ENCODE peak calls at places on chromosome 7, in six cellular contexts. D is H1; N is CD8-positive, alpha-beta T cell; U is GM12878; I is RWPE1; T is fibroblast of lung. B is an unnamed sample.
A peak's percentile ranks its signal among the peaks of the same experiment; 100 is the strongest.

GRCh38 chr7:133695976-133696531 is 431.1 kb upstream of the LRGUK start:
- DNase-seq in D (no peak), N (no peak), U (peak; percentile 17), I (no peak), T (no peak), B (no peak)

GRCh38 chr7:29612596-29612995 is 49.0 kb downstream of the PRR15 start:
- DNase-seq in D (no peak), N (no peak), U (no peak), I (no peak), T (no peak), B (peak; percentile 66)

GRCh38 chr7:116128139-116128538 is 82.2 kb upstream of the TES start:
- DNase-seq in D (no peak), N (no peak), U (no peak), I (no peak), T (no peak), B (no peak)

GRCh38 chr7:81638216-81638615 is 131.6 kb downstream of the HGF start:
- DNase-seq in D (no peak), N (no peak), U (no peak), I (no peak), T (peak; percentile 79), B (peak; percentile 62)

GRCh38 chr7:134731616-134732015 is 47.8 kb upstream of the CALD1 start:
- DNase-seq in D (no peak), N (no peak), U (no peak), I (no peak), T (no peak), B (no peak)

GRCh38 chr7:131285558-131285957 is 42.1 kb upstream of the MKLN1 start:
- DNase-seq in D (no peak), N (no peak), U (no peak), I (no peak), T (peak; percentile 19), B (peak; percentile 14)

GRCh38 chr7:29684787-29685650 is 121.3 kb upstream of the WIPF3 start:
- DNase-seq in D (peak; percentile 13), N (peak; percentile 24), U (no peak), I (peak; percentile 33), T (peak; percentile 66), B (peak; percentile 60)

GRCh38 chr7:141875453-141875852 is 34.2 kb upstream of the PRSS37 start:
- DNase-seq in D (no peak), N (no peak), U (no peak), I (no peak), T (no peak), B (no peak)

GRCh38 chr7:27873006-27873295 is 133.0 kb downstream of the TAX1BP1 start:
- DNase-seq in D (no peak), N (no peak), U (no peak), I (no peak), T (peak; percentile 16), B (no peak)

GRCh38 chr7:101859411-101860106 is 42.1 kb downstream of the CUX1 start:
- DNase-seq in D (no peak), N (no peak), U (no peak), I (no peak), T (peak; percentile 72), B (no peak)

DNA sequence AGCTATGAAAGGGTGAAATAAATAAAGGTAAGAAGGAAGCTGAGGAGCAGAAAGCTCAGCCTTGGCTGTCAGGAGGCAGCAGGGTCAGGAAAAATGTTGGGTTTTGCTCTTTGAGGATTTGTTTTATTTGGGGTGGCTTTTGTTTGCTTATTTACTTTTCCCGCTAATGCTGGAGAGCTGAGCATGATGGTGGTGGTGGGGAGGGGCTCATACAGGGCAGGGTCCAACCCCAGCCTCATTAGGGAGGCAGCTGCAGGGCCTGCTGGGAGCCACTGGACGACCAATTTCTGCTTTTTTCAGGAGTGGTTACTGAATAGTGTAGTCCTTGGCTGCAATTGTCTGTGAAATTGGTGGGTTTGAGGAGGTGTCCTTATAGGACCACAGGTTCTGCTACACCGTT is 36.3 kb downstream of the CCM2 start:
- DNase-seq in D (no peak), N (no peak), U (no peak), I (no peak), T (no peak), B (no peak)
- H3K27ac ChIP-seq in D (no peak overlapping the region), N (peak overlapping the region; percentile 25), U (no peak overlapping the region), I (no peak overlapping the region), T (no peak overlapping the region), B (no peak overlapping the region)

DNA sequence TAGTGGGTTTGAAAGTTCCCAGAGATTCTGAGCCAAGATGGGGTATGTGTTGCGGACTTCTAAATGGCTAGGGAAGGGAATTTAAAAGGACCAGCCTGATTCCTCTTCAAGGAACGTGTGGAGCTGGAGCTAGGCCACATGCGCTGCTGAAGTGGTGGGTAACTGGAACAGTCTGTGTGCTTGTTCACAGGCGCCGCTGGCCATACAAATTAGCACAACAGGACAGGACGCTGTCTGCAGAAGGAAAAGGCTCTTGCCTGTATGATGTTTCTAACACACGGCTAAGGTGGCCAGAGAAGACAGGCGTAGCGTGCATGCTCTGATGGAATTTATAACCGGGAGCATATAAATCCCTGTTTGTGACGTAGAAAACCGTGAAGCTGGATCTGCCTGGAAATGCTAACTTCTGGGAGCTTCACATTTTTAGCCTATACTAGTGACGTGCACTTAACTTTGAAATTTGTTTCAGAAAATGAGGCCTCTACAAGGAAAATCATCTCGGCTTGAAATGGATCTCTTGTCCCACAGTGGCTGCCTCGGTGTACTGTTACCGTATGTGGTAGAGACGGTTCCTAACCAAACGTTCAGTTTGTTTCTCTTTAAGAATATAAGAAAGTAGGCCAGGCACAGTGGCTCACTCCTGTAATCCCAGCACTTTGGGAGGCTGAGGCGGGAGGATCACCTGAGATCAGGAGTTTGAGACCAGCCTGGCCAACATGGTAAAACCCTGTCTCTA is 569.4 kb downstream of the PTPRN2 start:
- DNase-seq in D (no peak), N (no peak), U (no peak), I (no peak), T (no peak), B (no peak)
- H3K27ac ChIP-seq in D (no peak overlapping the region), N (no peak overlapping the region), U (no peak overlapping the region), I (no peak overlapping the region), T (no peak overlapping the region), B (no peak overlapping the region)

GRCh38 chr7:40436761-40437160 is 302.0 kb downstream of the SUGCT start:
- DNase-seq in D (no peak), N (no peak), U (no peak), I (no peak), T (no peak), B (peak; percentile 45)

GRCh38 chr7:40437498-40437897 is 302.7 kb downstream of the SUGCT start:
- DNase-seq in D (no peak), N (no peak), U (no peak), I (no peak), T (peak; percentile 83), B (peak; percentile 99)

GRCh38 chr7:40437936-40438634 is 303.3 kb downstream of the SUGCT start:
- DNase-seq in D (no peak), N (no peak), U (no peak), I (no peak), T (no peak), B (peak; percentile 30)
- H3K27ac ChIP-seq in D (no peak overlapping the region), N (no peak overlapping the region), U (no peak overlapping the region), I (no peak overlapping the region), T (peak overlapping the region; percentile 67), B (peak overlapping the region; percentile 97)

DNA sequence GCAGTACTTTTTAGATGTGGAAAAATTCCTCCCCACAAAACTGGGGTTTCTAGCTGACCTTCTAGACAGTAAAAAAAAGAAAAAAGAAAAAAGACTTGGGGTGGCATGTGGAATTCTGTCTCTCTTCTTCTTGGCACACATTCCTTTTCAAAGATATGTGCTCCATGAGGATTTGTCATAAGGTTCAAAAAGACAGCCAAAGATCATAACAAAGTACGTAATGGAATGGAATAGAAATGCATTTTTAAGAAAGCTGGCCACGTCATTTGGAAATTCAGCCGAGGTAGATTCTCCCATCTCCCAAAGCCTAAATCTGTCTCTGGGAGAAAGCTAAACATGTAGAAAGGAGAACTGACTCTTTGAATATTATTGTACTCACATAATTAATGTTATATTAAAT is 381.3 kb upstream of the NFE2L3 start:
- DNase-seq in D (no peak), N (no peak), U (no peak), I (no peak), T (no peak), B (no peak)
- H3K27ac ChIP-seq in D (no peak overlapping the region), N (no peak overlapping the region), U (no peak overlapping the region), I (no peak overlapping the region), T (no peak overlapping the region), B (no peak overlapping the region)

GRCh38 chr7:103140684-103141083 is 8.2 kb downstream of the NAPEPLD start:
- DNase-seq in D (no peak), N (no peak), U (no peak), I (no peak), T (no peak), B (no peak)
- H3K27ac ChIP-seq in D (no peak overlapping the region), N (no peak overlapping the region), U (no peak overlapping the region), I (no peak overlapping the region), T (no peak overlapping the region), B (no peak overlapping the region)

DNA sequence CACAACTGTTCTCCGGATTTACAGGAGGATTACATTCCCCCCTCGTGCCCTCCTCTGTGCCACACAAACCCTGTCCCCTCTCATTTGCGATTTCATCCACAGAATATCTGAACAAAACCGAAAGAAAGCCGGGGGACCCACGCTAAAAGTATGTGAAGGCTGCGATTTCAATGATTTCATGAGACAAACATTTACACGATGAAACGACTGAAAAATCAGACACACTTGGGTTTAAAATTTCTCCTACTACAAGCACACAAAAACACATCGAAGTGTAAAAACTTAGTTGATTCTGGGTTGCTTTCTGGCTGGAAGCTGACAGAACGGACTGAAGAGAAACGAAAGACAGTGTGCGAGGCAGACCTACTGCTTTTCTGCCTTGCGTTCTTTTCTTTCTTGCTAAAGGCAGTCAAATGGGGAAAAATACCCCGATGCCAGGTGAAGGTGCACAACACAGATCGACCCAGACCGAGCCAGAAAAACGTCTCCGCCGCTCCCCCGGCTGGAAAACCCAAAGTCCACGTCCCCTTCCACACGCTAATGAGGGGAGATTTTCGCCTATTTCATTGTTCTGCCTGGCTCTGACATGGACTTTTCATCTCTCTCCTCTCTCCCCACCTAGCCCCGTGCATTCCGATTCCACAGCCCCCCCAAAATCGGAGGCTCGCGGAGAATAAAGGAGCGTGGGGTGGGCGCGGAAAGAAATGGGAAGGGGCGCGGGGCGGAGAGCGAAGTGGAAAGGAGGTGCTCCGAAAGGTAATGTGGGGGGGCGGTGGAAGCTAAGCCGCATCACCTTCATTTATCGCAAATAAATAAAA is 1.1 kb downstream of the HIPK2 start:
- DNase-seq in D (no peak), N (peak; percentile 26), U (peak; percentile 36), I (peak; percentile 20), T (peak; percentile 65), B (peak; percentile 52)
- H3K27ac ChIP-seq in D (no peak overlapping the region), N (peak overlapping the region; percentile 62), U (peak overlapping the region; percentile 64), I (peak overlapping the region; percentile 96), T (peak overlapping the region; percentile 85), B (peak overlapping the region; percentile 88)

DNA sequence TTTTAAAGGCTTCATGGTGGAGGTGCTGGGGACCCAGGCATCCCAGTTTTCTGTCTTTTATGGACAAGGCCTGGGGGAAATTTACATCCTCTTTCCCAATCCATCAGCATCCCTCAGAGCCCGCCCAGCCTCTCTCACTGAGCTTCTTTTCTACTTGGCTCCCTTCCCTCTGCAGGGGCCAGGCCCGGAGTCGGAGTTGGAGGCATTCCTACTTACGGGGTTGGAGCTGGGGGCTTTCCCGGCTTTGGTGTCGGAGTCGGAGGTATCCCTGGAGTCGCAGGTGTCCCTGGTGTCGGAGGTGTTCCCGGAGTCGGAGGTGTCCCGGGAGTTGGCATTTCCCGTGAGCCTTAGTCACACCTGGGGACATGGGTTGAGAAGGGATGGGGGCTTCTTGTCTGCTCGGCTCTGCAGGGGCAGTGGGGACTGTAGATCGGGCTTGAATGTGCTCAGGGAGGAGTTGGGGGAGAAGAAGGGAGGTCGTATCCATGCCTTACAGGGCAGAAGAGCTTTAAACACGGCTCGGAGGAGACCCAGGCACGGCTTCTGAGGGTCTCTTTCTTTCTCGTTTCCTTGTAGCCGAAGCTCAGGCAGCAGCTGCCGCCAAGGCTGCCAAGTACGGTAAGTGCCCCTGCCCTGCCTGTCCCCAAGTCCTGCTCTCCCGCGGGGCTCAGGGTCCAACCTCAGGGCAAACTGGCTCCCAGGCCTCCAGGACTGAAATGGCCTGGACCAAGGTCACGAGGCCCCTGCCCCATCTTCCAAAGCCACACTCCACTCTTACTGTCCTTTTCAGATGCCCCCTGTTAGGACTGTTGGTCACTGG is 27.3 kb upstream of the LIMK1 start:
- DNase-seq in D (no peak), N (no peak), U (no peak), I (no peak), T (no peak), B (no peak)
- H3K27ac ChIP-seq in D (no peak overlapping the region), N (no peak overlapping the region), U (no peak overlapping the region), I (no peak overlapping the region), T (no peak overlapping the region), B (no peak overlapping the region)

B was measured in astrocyte.